ENCODE peak calls at places on chromosomes 5 and 9, in six cellular contexts. H is GM12891; N is Right ventricle myocardium superior; D is activated effector memory CD4-positive, alpha-beta T cell treated with anti-CD3 and anti-CD28 coated beads, Interleukin-2, amount 50 U/mL, for 16 hours; W is stimulated activated naive B cell treated with anti-CD40 and anti-IgM and Interleukin-4, amounts not matched to agents 10 μg/mL and 1 μg/mL and 100 μg/mL, for 72 hours; X is activated CD4-positive, alpha-beta T cell treated with anti-CD3 and anti-CD28 coated beads, Interleukin-2, amount 50 U/mL, for 48 hours. Z is an unnamed sample.

GRCh38 chr5:74477082-74477453 is 163.5 kb downstream of the ENC1 start:
- DNase-seq in H (no peak), N (no peak), D (no peak), W (no peak), X (no peak), Z (no peak)

GRCh38 chr9:126411225-126411947 is 84.8 kb downstream of the MVB12B start:
- DNase-seq in H (peak), N (no peak), D (no peak), W (no peak), X (no peak), Z (peak)

GRCh38 chr9:74696520-74696919 is 191.2 kb downstream of the TRPM6 start:
- DNase-seq in H (no peak), N (no peak), D (no peak), W (no peak), X (no peak), Z (no peak)

GRCh38 chr9:101326501-101326900 is 58.3 kb downstream of the BAAT start:
- DNase-seq in H (no peak), N (no peak), D (no peak), W (no peak), X (no peak), Z (no peak)

GRCh38 chr5:153629496-153629895 is 139.0 kb downstream of the GRIA1 start:
- DNase-seq in H (no peak), N (no peak), D (no peak), W (no peak), X (no peak), Z (no peak)

GRCh38 chr5:175520321-175520720 is 42.0 kb downstream of the SFXN1 start:
- DNase-seq in H (no peak), N (no peak), D (peak), W (no peak), X (peak), Z (no peak)

GRCh38 chr5:27477550-27477949 is 439.2 kb upstream of the CDH9 start:
- DNase-seq in H (no peak), N (no peak), D (no peak), W (no peak), X (no peak), Z (no peak)

GRCh38 chr5:14659821-14660607 is 4.5 kb upstream of the OTULIN start:
- DNase-seq in H (no peak), N (no peak), D (no peak), W (no peak), X (no peak), Z (no peak)

GRCh38 chr5:34522599-34523381 is 133.3 kb upstream of the RAI14 start:
- DNase-seq in H (peak), N (peak), D (peak), W (peak), X (peak), Z (peak)

GRCh38 chr5:126561908-126562307 is 33.1 kb downstream of the ALDH7A1 start:
- DNase-seq in H (no peak), N (no peak), D (no peak), W (no peak), X (no peak), Z (no peak)

GRCh38 chr5:109453251-109453650 is 43.5 kb upstream of the PJA2 start:
- DNase-seq in H (no peak), N (no peak), D (no peak), W (no peak), X (no peak), Z (no peak)

GRCh38 chr9:89006308-89006707 is 15.0 kb downstream of the S1PR3 start:
- DNase-seq in H (no peak), N (no peak), D (no peak), W (no peak), X (no peak), Z (no peak)

GRCh38 chr5:109905906-109906305 is 216.2 kb downstream of the MAN2A1 start:
- DNase-seq in H (no peak), N (no peak), D (no peak), W (no peak), X (no peak), Z (no peak)

GRCh38 chr5:151202381-151203139 is 21.3 kb downstream of the CCDC69 start:
- DNase-seq in H (no peak), N (no peak), D (peak), W (no peak), X (peak), Z (no peak)

GRCh38 chr5:40646286-40646685 is 33.4 kb upstream of the PTGER4 start:
- DNase-seq in H (no peak), N (no peak), D (no peak), W (no peak), X (no peak), Z (no peak)

Z was measured in germinal center.